ENCODE peak calls at places on chromosome 19, in ten cellular contexts. One of them, this sample, is unnamed.

GRCh38 chr19:33293255-33294057 is 8.9 kb downstream of the CEBPA start:
- DNase-seq in B cell: no peak
- DNase-seq in stimulated activated CD4-positive, alpha-beta T cell treated with anti-CD3 and anti-CD28 coated beads, Interleukin-15, amount 100 ng/mL, for 24 hours: no peak
- DNase-seq in heart right ventricle: no peak
- DNase-seq in renal cortical epithelial cell: peak
- DNase-seq in fibroblast of lung: peak
- DNase-seq in NCI-H460: peak
- DNase-seq in EL: peak
- DNase-seq in GM12892: no peak
- DNase-seq in fibroblast of pulmonary artery: peak
- DNase-seq in this sample: no peak

GRCh38 chr19:11383706-11384048 is 437 bp downstream of the EPOR start:
- DNase-seq in B cell: no peak
- DNase-seq in stimulated activated CD4-positive, alpha-beta T cell treated with anti-CD3 and anti-CD28 coated beads, Interleukin-15, amount 100 ng/mL, for 24 hours: no peak
- DNase-seq in heart right ventricle: no peak
- DNase-seq in renal cortical epithelial cell: no peak
- DNase-seq in fibroblast of lung: no peak
- DNase-seq in NCI-H460: no peak
- DNase-seq in EL: no peak
- DNase-seq in GM12892: no peak
- DNase-seq in fibroblast of pulmonary artery: no peak
- DNase-seq in this sample: no peak

GRCh38 chr19:37763488-37763887 is 15.9 kb downstream of the ZNF573 start:
- DNase-seq in B cell: no peak
- DNase-seq in stimulated activated CD4-positive, alpha-beta T cell treated with anti-CD3 and anti-CD28 coated beads, Interleukin-15, amount 100 ng/mL, for 24 hours: no peak
- DNase-seq in heart right ventricle: no peak
- DNase-seq in renal cortical epithelial cell: no peak
- DNase-seq in fibroblast of lung: no peak
- DNase-seq in NCI-H460: no peak
- DNase-seq in EL: peak
- DNase-seq in GM12892: no peak
- DNase-seq in fibroblast of pulmonary artery: peak
- DNase-seq in this sample: no peak

GRCh38 chr19:36106991-36107390 is 4.0 kb upstream of the OVOL3 start:
- DNase-seq in B cell: no peak
- DNase-seq in stimulated activated CD4-positive, alpha-beta T cell treated with anti-CD3 and anti-CD28 coated beads, Interleukin-15, amount 100 ng/mL, for 24 hours: no peak
- DNase-seq in heart right ventricle: no peak
- DNase-seq in renal cortical epithelial cell: no peak
- DNase-seq in fibroblast of lung: no peak
- DNase-seq in NCI-H460: no peak
- DNase-seq in EL: no peak
- DNase-seq in GM12892: no peak
- DNase-seq in fibroblast of pulmonary artery: no peak
- DNase-seq in this sample: no peak

GRCh38 chr19:5106361-5106760 is 137.4 kb downstream of the KDM4B start:
- DNase-seq in B cell: no peak
- DNase-seq in stimulated activated CD4-positive, alpha-beta T cell treated with anti-CD3 and anti-CD28 coated beads, Interleukin-15, amount 100 ng/mL, for 24 hours: no peak
- DNase-seq in heart right ventricle: no peak
- DNase-seq in renal cortical epithelial cell: no peak
- DNase-seq in fibroblast of lung: no peak
- DNase-seq in NCI-H460: no peak
- DNase-seq in EL: no peak
- DNase-seq in GM12892: no peak
- DNase-seq in fibroblast of pulmonary artery: no peak
- DNase-seq in this sample: no peak

GRCh38 chr19:46975918-46976782 is 43.5 kb upstream of the NPAS1 start:
- DNase-seq in B cell: no peak
- DNase-seq in stimulated activated CD4-positive, alpha-beta T cell treated with anti-CD3 and anti-CD28 coated beads, Interleukin-15, amount 100 ng/mL, for 24 hours: no peak
- DNase-seq in heart right ventricle: peak
- DNase-seq in renal cortical epithelial cell: peak
- DNase-seq in fibroblast of lung: peak
- DNase-seq in NCI-H460: peak
- DNase-seq in EL: peak
- DNase-seq in GM12892: no peak
- DNase-seq in fibroblast of pulmonary artery: peak
- DNase-seq in this sample: peak

GRCh38 chr19:37936886-37937285 is 29.9 kb downstream of the SIPA1L3 start:
- DNase-seq in B cell: no peak
- DNase-seq in stimulated activated CD4-positive, alpha-beta T cell treated with anti-CD3 and anti-CD28 coated beads, Interleukin-15, amount 100 ng/mL, for 24 hours: no peak
- DNase-seq in heart right ventricle: no peak
- DNase-seq in renal cortical epithelial cell: no peak
- DNase-seq in fibroblast of lung: no peak
- DNase-seq in NCI-H460: no peak
- DNase-seq in EL: no peak
- DNase-seq in GM12892: no peak
- DNase-seq in fibroblast of pulmonary artery: no peak
- DNase-seq in this sample: no peak

GRCh38 chr19:5578094-5578846 is 10.5 kb upstream of the TINCR start:
- DNase-seq in B cell: peak
- DNase-seq in stimulated activated CD4-positive, alpha-beta T cell treated with anti-CD3 and anti-CD28 coated beads, Interleukin-15, amount 100 ng/mL, for 24 hours: peak
- DNase-seq in heart right ventricle: peak
- DNase-seq in renal cortical epithelial cell: no peak
- DNase-seq in fibroblast of lung: peak
- DNase-seq in NCI-H460: peak
- DNase-seq in EL: peak
- DNase-seq in GM12892: peak
- DNase-seq in fibroblast of pulmonary artery: peak
- DNase-seq in this sample: peak

GRCh38 chr19:28960986-28961705 is 251.8 kb downstream of the UQCRFS1 start:
- DNase-seq in B cell: no peak
- DNase-seq in stimulated activated CD4-positive, alpha-beta T cell treated with anti-CD3 and anti-CD28 coated beads, Interleukin-15, amount 100 ng/mL, for 24 hours: no peak
- DNase-seq in heart right ventricle: no peak
- DNase-seq in renal cortical epithelial cell: peak
- DNase-seq in fibroblast of lung: peak
- DNase-seq in NCI-H460: no peak
- DNase-seq in EL: peak
- DNase-seq in GM12892: no peak
- DNase-seq in fibroblast of pulmonary artery: peak
- DNase-seq in this sample: no peak

GRCh38 chr19:18014197-18014596 is 6.2 kb downstream of the ARRDC2 start:
- DNase-seq in B cell: no peak
- DNase-seq in stimulated activated CD4-positive, alpha-beta T cell treated with anti-CD3 and anti-CD28 coated beads, Interleukin-15, amount 100 ng/mL, for 24 hours: no peak
- DNase-seq in heart right ventricle: no peak
- DNase-seq in renal cortical epithelial cell: no peak
- DNase-seq in fibroblast of lung: no peak
- DNase-seq in NCI-H460: no peak
- DNase-seq in EL: no peak
- DNase-seq in GM12892: no peak
- DNase-seq in fibroblast of pulmonary artery: no peak
- DNase-seq in this sample: no peak

GRCh38 chr19:7482584-7483439 is 6.0 kb downstream of the PEX11G start:
- DNase-seq in B cell: peak
- DNase-seq in stimulated activated CD4-positive, alpha-beta T cell treated with anti-CD3 and anti-CD28 coated beads, Interleukin-15, amount 100 ng/mL, for 24 hours: no peak
- DNase-seq in heart right ventricle: peak
- DNase-seq in renal cortical epithelial cell: no peak
- DNase-seq in fibroblast of lung: peak
- DNase-seq in NCI-H460: no peak
- DNase-seq in EL: no peak
- DNase-seq in GM12892: no peak
- DNase-seq in fibroblast of pulmonary artery: peak
- DNase-seq in this sample: peak